ENCODE peak calls at places on chromosomes 2 and 18, in ten cellular contexts. Z is substantia nigra; Y is NT2/D1; Q is neuronal stem cell; S is NCI-H69; J is NCI-H2081; X is ureter; M is midbrain; U is epithelial cell of prostate; O is activated CD4-positive, alpha-beta T cell treated with anti-CD3 and anti-CD28 coated beads for 4 hours. L is an unnamed sample.

GRCh38 chr18:48589797-48590519 is 51.1 kb downstream of the CTIF start:
- DNase-seq in Z (peak), Y (no peak), M (peak), Q (no peak), U (no peak), X (peak), J (peak), O (no peak), S (peak), L (no peak)

GRCh38 chr2:217851191-217852020 is 151.4 kb downstream of the TNS1 start:
- DNase-seq in Y (no peak), M (no peak), Z (peak), J (no peak), S (no peak), O (no peak), X (no peak), U (no peak), Q (no peak), L (no peak)

GRCh38 chr2:9618410-9618809 is 12.4 kb downstream of the YWHAQ start:
- DNase-seq in X (no peak), Q (no peak), U (no peak), M (no peak), O (no peak), Z (no peak), S (no peak), J (no peak), Y (no peak), L (no peak)

GRCh38 chr18:25044694-25045093 is 307.3 kb downstream of the ZNF521 start:
- DNase-seq in S (no peak), J (no peak), U (no peak), Q (no peak), Z (no peak), M (no peak), O (no peak), X (no peak), Y (no peak), L (no peak)

GRCh38 chr2:11625671-11626070 is 44.3 kb downstream of the NTSR2 start:
- DNase-seq in S (no peak), U (no peak), M (no peak), Z (no peak), Q (no peak), O (no peak), Y (no peak), J (no peak), X (no peak), L (no peak)

GRCh38 chr2:172089005-172089504 is 3.7 kb downstream of the DLX1 start:
- DNase-seq in U (no peak), Q (no peak), S (no peak), Z (no peak), Y (no peak), J (no peak), X (no peak), M (no peak), O (no peak), L (no peak)

GRCh38 chr2:174473796-174474195 is 13.0 kb downstream of the GPR155 start:
- DNase-seq in X (no peak), O (no peak), Z (no peak), S (no peak), U (no peak), M (no peak), Q (no peak), Y (no peak), J (no peak), L (no peak)

GRCh38 chr2:36753706-36754221 is 57.3 kb downstream of the VIT start:
- DNase-seq in X (no peak), O (no peak), Q (no peak), M (no peak), J (no peak), Y (peak), U (no peak), S (no peak), Z (no peak), L (no peak)

GRCh38 chr2:8488001-8488738 is 193.7 kb upstream of the ID2 start:
- DNase-seq in X (no peak), U (no peak), M (peak), O (peak), Z (peak), S (no peak), J (no peak), Y (no peak), Q (no peak), L (no peak)

GRCh38 chr18:58754544-58755068 is 83.3 kb downstream of the MALT1 start:
- DNase-seq in J (no peak), O (no peak), S (no peak), U (no peak), M (peak), X (no peak), Y (no peak), Z (peak), Q (no peak), L (no peak)